ENCODE peak calls at places on chromosome 13, in nine cellular contexts. One of them, this sample, is unnamed.

GRCh38 chr13:98223741-98224140 is 46.7 kb upstream of the RNF113B start:
- DNase-seq in hippocampal formation: no peak
- DNase-seq in activated CD8-positive, alpha-beta memory T cell treated with anti-CD3 and anti-CD28 coated beads, Interleukin-2, amount 50 U/mL, for 48 hours: no peak
- DNase-seq in stimulated activated CD4-positive, alpha-beta T cell treated with anti-CD3 and anti-CD28 coated beads, Interleukin-1b, Interleukin-23, amount 100 ng/mL, for 24 hours: no peak
- DNase-seq in SHP77 treated with DMSO at 0.1 percent for 48 hours: no peak
- DNase-seq in amygdala: no peak
- DNase-seq in NCI-H510A treated with DMSO at 0.1 percent for 48 hours: no peak
- DNase-seq in PC-9: no peak
- DNase-seq in foreskin fibroblast: no peak
- DNase-seq in this sample: no peak

GRCh38 chr13:23433171-23434153 is at the start of gene SACS:
- DNase-seq in NCI-H510A treated with DMSO at 0.1 percent for 48 hours: no peak
- DNase-seq in stimulated activated CD4-positive, alpha-beta T cell treated with anti-CD3 and anti-CD28 coated beads, Interleukin-1b, Interleukin-23, amount 100 ng/mL, for 24 hours: no peak
- DNase-seq in SHP77 treated with DMSO at 0.1 percent for 48 hours: no peak
- DNase-seq in PC-9: no peak
- DNase-seq in hippocampal formation: peak; percentile 63
- DNase-seq in amygdala: peak; percentile 46
- DNase-seq in activated CD8-positive, alpha-beta memory T cell treated with anti-CD3 and anti-CD28 coated beads, Interleukin-2, amount 50 U/mL, for 48 hours: no peak
- DNase-seq in foreskin fibroblast: peak; percentile 72
- DNase-seq in this sample: peak; percentile 60

GRCh38 chr13:100798739-100799361 is 124.3 kb upstream of the TMTC4 start:
- DNase-seq in amygdala: no peak
- DNase-seq in PC-9: no peak
- DNase-seq in stimulated activated CD4-positive, alpha-beta T cell treated with anti-CD3 and anti-CD28 coated beads, Interleukin-1b, Interleukin-23, amount 100 ng/mL, for 24 hours: no peak
- DNase-seq in activated CD8-positive, alpha-beta memory T cell treated with anti-CD3 and anti-CD28 coated beads, Interleukin-2, amount 50 U/mL, for 48 hours: no peak
- DNase-seq in NCI-H510A treated with DMSO at 0.1 percent for 48 hours: no peak
- DNase-seq in foreskin fibroblast: no peak
- DNase-seq in hippocampal formation: no peak
- DNase-seq in SHP77 treated with DMSO at 0.1 percent for 48 hours: no peak
- DNase-seq in this sample: no peak

GRCh38 chr13:19589312-19589711 is 28.0 kb upstream of the TPTE2 start:
- DNase-seq in PC-9: no peak
- DNase-seq in amygdala: no peak
- DNase-seq in stimulated activated CD4-positive, alpha-beta T cell treated with anti-CD3 and anti-CD28 coated beads, Interleukin-1b, Interleukin-23, amount 100 ng/mL, for 24 hours: no peak
- DNase-seq in activated CD8-positive, alpha-beta memory T cell treated with anti-CD3 and anti-CD28 coated beads, Interleukin-2, amount 50 U/mL, for 48 hours: no peak
- DNase-seq in SHP77 treated with DMSO at 0.1 percent for 48 hours: no peak
- DNase-seq in hippocampal formation: no peak
- DNase-seq in foreskin fibroblast: no peak
- DNase-seq in NCI-H510A treated with DMSO at 0.1 percent for 48 hours: no peak
- DNase-seq in this sample: no peak

GRCh38 chr13:113860051-113860471 is 3.8 kb downstream of the GAS6 start:
- DNase-seq in activated CD8-positive, alpha-beta memory T cell treated with anti-CD3 and anti-CD28 coated beads, Interleukin-2, amount 50 U/mL, for 48 hours: peak; percentile 13
- DNase-seq in amygdala: no peak
- DNase-seq in stimulated activated CD4-positive, alpha-beta T cell treated with anti-CD3 and anti-CD28 coated beads, Interleukin-1b, Interleukin-23, amount 100 ng/mL, for 24 hours: no peak
- DNase-seq in hippocampal formation: no peak
- DNase-seq in foreskin fibroblast: no peak
- DNase-seq in SHP77 treated with DMSO at 0.1 percent for 48 hours: no peak
- DNase-seq in NCI-H510A treated with DMSO at 0.1 percent for 48 hours: no peak
- DNase-seq in PC-9: no peak
- DNase-seq in this sample: peak; percentile 16

GRCh38 chr13:112635323-112635722 is 47.4 kb upstream of the TUBGCP3 start:
- DNase-seq in amygdala: no peak
- DNase-seq in hippocampal formation: no peak
- DNase-seq in foreskin fibroblast: no peak
- DNase-seq in PC-9: no peak
- DNase-seq in NCI-H510A treated with DMSO at 0.1 percent for 48 hours: no peak
- DNase-seq in stimulated activated CD4-positive, alpha-beta T cell treated with anti-CD3 and anti-CD28 coated beads, Interleukin-1b, Interleukin-23, amount 100 ng/mL, for 24 hours: no peak
- DNase-seq in SHP77 treated with DMSO at 0.1 percent for 48 hours: no peak
- DNase-seq in activated CD8-positive, alpha-beta memory T cell treated with anti-CD3 and anti-CD28 coated beads, Interleukin-2, amount 50 U/mL, for 48 hours: no peak
- DNase-seq in this sample: no peak

GRCh38 chr13:31749929-31750328 is 10.6 kb downstream of the RXFP2 start:
- DNase-seq in stimulated activated CD4-positive, alpha-beta T cell treated with anti-CD3 and anti-CD28 coated beads, Interleukin-1b, Interleukin-23, amount 100 ng/mL, for 24 hours: no peak
- DNase-seq in activated CD8-positive, alpha-beta memory T cell treated with anti-CD3 and anti-CD28 coated beads, Interleukin-2, amount 50 U/mL, for 48 hours: no peak
- DNase-seq in amygdala: no peak
- DNase-seq in PC-9: no peak
- DNase-seq in hippocampal formation: no peak
- DNase-seq in foreskin fibroblast: peak; percentile 95
- DNase-seq in SHP77 treated with DMSO at 0.1 percent for 48 hours: no peak
- DNase-seq in NCI-H510A treated with DMSO at 0.1 percent for 48 hours: no peak
- DNase-seq in this sample: no peak

GRCh38 chr13:88257706-88258105 is 586.5 kb downstream of the SLITRK5 start:
- DNase-seq in NCI-H510A treated with DMSO at 0.1 percent for 48 hours: no peak
- DNase-seq in PC-9: no peak
- DNase-seq in SHP77 treated with DMSO at 0.1 percent for 48 hours: no peak
- DNase-seq in hippocampal formation: no peak
- DNase-seq in foreskin fibroblast: no peak
- DNase-seq in activated CD8-positive, alpha-beta memory T cell treated with anti-CD3 and anti-CD28 coated beads, Interleukin-2, amount 50 U/mL, for 48 hours: no peak
- DNase-seq in amygdala: no peak
- DNase-seq in stimulated activated CD4-positive, alpha-beta T cell treated with anti-CD3 and anti-CD28 coated beads, Interleukin-1b, Interleukin-23, amount 100 ng/mL, for 24 hours: no peak
- DNase-seq in this sample: no peak

GRCh38 chr13:80217614-80218456 is 123.1 kb downstream of the SPRY2 start:
- DNase-seq in hippocampal formation: no peak
- DNase-seq in foreskin fibroblast: no peak
- DNase-seq in NCI-H510A treated with DMSO at 0.1 percent for 48 hours: no peak
- DNase-seq in amygdala: no peak
- DNase-seq in SHP77 treated with DMSO at 0.1 percent for 48 hours: no peak
- DNase-seq in stimulated activated CD4-positive, alpha-beta T cell treated with anti-CD3 and anti-CD28 coated beads, Interleukin-1b, Interleukin-23, amount 100 ng/mL, for 24 hours: no peak
- DNase-seq in activated CD8-positive, alpha-beta memory T cell treated with anti-CD3 and anti-CD28 coated beads, Interleukin-2, amount 50 U/mL, for 48 hours: no peak
- DNase-seq in PC-9: peak; percentile 32
- DNase-seq in this sample: no peak

GRCh38 chr13:32663660-32664059 is 77.4 kb downstream of the PDS5B start:
- DNase-seq in foreskin fibroblast: no peak
- DNase-seq in amygdala: no peak
- DNase-seq in NCI-H510A treated with DMSO at 0.1 percent for 48 hours: no peak
- DNase-seq in stimulated activated CD4-positive, alpha-beta T cell treated with anti-CD3 and anti-CD28 coated beads, Interleukin-1b, Interleukin-23, amount 100 ng/mL, for 24 hours: no peak
- DNase-seq in PC-9: no peak
- DNase-seq in SHP77 treated with DMSO at 0.1 percent for 48 hours: no peak
- DNase-seq in hippocampal formation: no peak
- DNase-seq in activated CD8-positive, alpha-beta memory T cell treated with anti-CD3 and anti-CD28 coated beads, Interleukin-2, amount 50 U/mL, for 48 hours: no peak
- DNase-seq in this sample: no peak

GRCh38 chr13:72851678-72852014 is 69.7 kb downstream of the PIBF1 start:
- DNase-seq in hippocampal formation: no peak
- DNase-seq in amygdala: no peak
- DNase-seq in stimulated activated CD4-positive, alpha-beta T cell treated with anti-CD3 and anti-CD28 coated beads, Interleukin-1b, Interleukin-23, amount 100 ng/mL, for 24 hours: no peak
- DNase-seq in foreskin fibroblast: no peak
- DNase-seq in NCI-H510A treated with DMSO at 0.1 percent for 48 hours: no peak
- DNase-seq in SHP77 treated with DMSO at 0.1 percent for 48 hours: no peak
- DNase-seq in activated CD8-positive, alpha-beta memory T cell treated with anti-CD3 and anti-CD28 coated beads, Interleukin-2, amount 50 U/mL, for 48 hours: no peak
- DNase-seq in PC-9: no peak
- DNase-seq in this sample: no peak

GRCh38 chr13:106493569-106493968 is 41.9 kb downstream of the EFNB2 start:
- DNase-seq in activated CD8-positive, alpha-beta memory T cell treated with anti-CD3 and anti-CD28 coated beads, Interleukin-2, amount 50 U/mL, for 48 hours: no peak
- DNase-seq in SHP77 treated with DMSO at 0.1 percent for 48 hours: no peak
- DNase-seq in foreskin fibroblast: no peak
- DNase-seq in hippocampal formation: no peak
- DNase-seq in NCI-H510A treated with DMSO at 0.1 percent for 48 hours: no peak
- DNase-seq in stimulated activated CD4-positive, alpha-beta T cell treated with anti-CD3 and anti-CD28 coated beads, Interleukin-1b, Interleukin-23, amount 100 ng/mL, for 24 hours: no peak
- DNase-seq in PC-9: no peak
- DNase-seq in amygdala: no peak
- DNase-seq in this sample: no peak